ENCODE peak calls at places on chromosomes 12 and 14, in five cellular contexts. One of them, this sample, is unnamed.

GRCh38 chr14:102279688-102280348 is 25.1 kb downstream of the MOK start:
- DNase-seq in T follicular helper cell: no peak
- DNase-seq in tibial artery: no peak
- DNase-seq in GM04504: peak
- DNase-seq in lower leg skin: no peak
- DNase-seq in this sample: peak

GRCh38 chr12:16325426-16325825 is 22.0 kb upstream of the MGST1 start:
- DNase-seq in T follicular helper cell: no peak
- DNase-seq in tibial artery: no peak
- DNase-seq in GM04504: no peak
- DNase-seq in lower leg skin: no peak
- DNase-seq in this sample: no peak

GRCh38 chr14:64475585-64476273 is 10.4 kb downstream of the AKAP5 start:
- DNase-seq in T follicular helper cell: no peak
- DNase-seq in tibial artery: no peak
- DNase-seq in GM04504: no peak
- DNase-seq in lower leg skin: no peak
- DNase-seq in this sample: no peak

GRCh38 chr14:64636208-64636979 is 67.8 kb upstream of the PLEKHG3 start:
- DNase-seq in T follicular helper cell: peak
- DNase-seq in tibial artery: peak
- DNase-seq in GM04504: no peak
- DNase-seq in lower leg skin: peak
- DNase-seq in this sample: peak

GRCh38 chr12:8697120-8697475 is 693 bp upstream of the RIMKLB start:
- DNase-seq in T follicular helper cell: peak
- DNase-seq in tibial artery: no peak
- DNase-seq in GM04504: no peak
- DNase-seq in lower leg skin: no peak
- DNase-seq in this sample: no peak

GRCh38 chr12:96241484-96242256 is 47.5 kb downstream of the ELK3 start:
- DNase-seq in T follicular helper cell: peak
- DNase-seq in tibial artery: peak
- DNase-seq in GM04504: peak
- DNase-seq in lower leg skin: no peak
- DNase-seq in this sample: peak

GRCh38 chr12:1760566-1761382 is 59.6 kb upstream of the LRTM2 start:
- DNase-seq in T follicular helper cell: no peak
- DNase-seq in tibial artery: no peak
- DNase-seq in GM04504: peak
- DNase-seq in lower leg skin: no peak
- DNase-seq in this sample: no peak

GRCh38 chr12:130715996-130716917 is at the start of gene RIMBP2:
- DNase-seq in T follicular helper cell: no peak
- DNase-seq in tibial artery: peak
- DNase-seq in GM04504: no peak
- DNase-seq in lower leg skin: peak
- DNase-seq in this sample: no peak

GRCh38 chr12:4117386-4118016 is 156.1 kb upstream of the CCND2 start:
- DNase-seq in T follicular helper cell: no peak
- DNase-seq in tibial artery: no peak
- DNase-seq in GM04504: no peak
- DNase-seq in lower leg skin: no peak
- DNase-seq in this sample: no peak

GRCh38 chr12:124078800-124079199 is 105.8 kb downstream of the ZNF664 start:
- DNase-seq in T follicular helper cell: no peak
- DNase-seq in tibial artery: no peak
- DNase-seq in GM04504: no peak
- DNase-seq in lower leg skin: no peak
- DNase-seq in this sample: no peak

GRCh38 chr12:132356686-132357622 is 27.6 kb upstream of the GALNT9 start:
- DNase-seq in T follicular helper cell: no peak
- DNase-seq in tibial artery: no peak
- DNase-seq in GM04504: peak
- DNase-seq in lower leg skin: peak
- DNase-seq in this sample: no peak

GRCh38 chr12:68530299-68530698 is 80.4 kb upstream of the RAP1B start:
- DNase-seq in T follicular helper cell: no peak
- DNase-seq in tibial artery: no peak
- DNase-seq in GM04504: no peak
- DNase-seq in lower leg skin: no peak
- DNase-seq in this sample: no peak

GRCh38 chr12:47828967-47829482 is 9.3 kb upstream of the HDAC7 start:
- DNase-seq in T follicular helper cell: no peak
- DNase-seq in tibial artery: peak
- DNase-seq in GM04504: peak
- DNase-seq in lower leg skin: peak
- DNase-seq in this sample: no peak

GRCh38 chr12:122226366-122227222 is 742 bp upstream of the DIABLO start:
- DNase-seq in T follicular helper cell: no peak
- DNase-seq in tibial artery: no peak
- DNase-seq in GM04504: no peak
- DNase-seq in lower leg skin: no peak
- DNase-seq in this sample: no peak

This sample was measured in AG09319.